ENCODE peak calls at places on chromosome 11, in six cellular contexts. H is NCI-H1930, F is NCI-H345, M is choroid plexus epithelial cell, W is amniotic epithelial cell, O is Right ventricle myocardium superior. U is an unnamed sample.
A peak's percentile ranks its signal among the peaks of the same experiment; 100 is the strongest.

GRCh38 chr11:132312161-132312560 is 941.7 kb downstream of the NTM start:
- DNase-seq in F (peak; percentile 30), O (no peak), M (peak; percentile 78), W (peak; percentile 11), H (no peak), U (peak; percentile 49)

GRCh38 chr11:78268516-78269410 is 80.0 kb downstream of the USP35 start:
- DNase-seq in O (peak; percentile 56), M (peak; percentile 36), H (no peak), F (no peak), W (no peak), U (peak; percentile 34)

GRCh38 chr11:118241191-118242098 is 10.7 kb downstream of the MPZL3 start:
- DNase-seq in M (no peak), F (no peak), W (peak; percentile 60), O (no peak), H (no peak), U (peak; percentile 22)

GRCh38 chr11:112316971-112317370 is 56.3 kb upstream of the PLET1 start:
- DNase-seq in O (no peak), H (no peak), M (no peak), W (no peak), F (no peak), U (no peak)

GRCh38 chr11:129324533-129325175 is 51.0 kb upstream of the BARX2 start:
- DNase-seq in F (peak; percentile 33), M (peak; percentile 30), W (no peak), O (peak; percentile 65), H (no peak), U (peak; percentile 5)

GRCh38 chr11:75428989-75429640 is 3.9 kb downstream of the KLHL35 start:
- DNase-seq in F (no peak), M (no peak), O (no peak), W (no peak), H (no peak), U (no peak)

GRCh38 chr11:22189660-22190059 is 3.2 kb upstream of the ANO5 start:
- DNase-seq in M (no peak), H (no peak), O (no peak), F (no peak), W (no peak), U (no peak)

GRCh38 chr11:35618497-35619029 is 303 bp downstream of the FJX1 start:
- DNase-seq in F (no peak), M (peak; percentile 43), W (peak; percentile 35), H (no peak), O (no peak), U (peak; percentile 58)

GRCh38 chr11:94325681-94326080 is 21.3 kb downstream of the IZUMO1R start:
- DNase-seq in M (peak; percentile 70), H (no peak), O (no peak), W (peak; percentile 25), F (no peak), U (peak; percentile 47)

GRCh38 chr11:57363681-57364080 is 17.3 kb downstream of the PRG3 start:
- DNase-seq in W (no peak), M (no peak), O (no peak), F (no peak), H (no peak), U (no peak)

GRCh38 chr11:110059706-110060430 is 33.3 kb upstream of the ZC3H12C start:
- DNase-seq in W (peak; percentile 27), O (no peak), F (no peak), M (peak; percentile 54), H (no peak), U (peak; percentile 67)

GRCh38 chr11:34656062-34656720 is 35.3 kb downstream of the EHF start:
- DNase-seq in M (no peak), W (no peak), H (no peak), O (no peak), F (no peak), U (peak; percentile 32)

GRCh38 chr11:14320020-14320419 is 39.0 kb downstream of the RRAS2 start:
- DNase-seq in F (no peak), O (no peak), W (no peak), M (peak; percentile 89), H (no peak), U (peak; percentile 86)

GRCh38 chr11:72125956-72126355 is 9.6 kb upstream of the FOLR3 start:
- DNase-seq in F (no peak), M (no peak), H (no peak), W (no peak), O (no peak), U (no peak)

GRCh38 chr11:113188433-113188834 is 125.9 kb upstream of the TTC12 start:
- DNase-seq in H (no peak), F (no peak), M (no peak), W (no peak), O (no peak), U (no peak)

GRCh38 chr11:46541593-46542371 is 52.0 kb downstream of the AMBRA1 start:
- DNase-seq in M (no peak), O (peak; percentile 61), W (no peak), F (no peak), H (no peak), U (no peak)

GRCh38 chr11:133219543-133219942 is 312.8 kb downstream of the OPCML start:
- DNase-seq in F (no peak), M (no peak), O (no peak), W (no peak), H (no peak), U (no peak)

U was measured in iris pigment epithelial cell.